ENCODE peak calls at places on chromosomes 13 and 19, in six cellular contexts. B is stimulated activated CD4-positive, alpha-beta T cell treated with anti-CD3 and anti-CD28 coated beads, Interleukin-1b, Interleukin-23, amount 100 ng/mL, for 24 hours; E is retina; I is SJSA1; S is T-helper 17 cell; O is hepatic stellate cell. A is an unnamed sample.
A peak's percentile ranks its signal among the peaks of the same experiment; 100 is the strongest.

GRCh38 chr19:1987197-1988187 is 28.0 kb downstream of the BTBD2 start:
- DNase-seq in B (no peak), E (no peak), I (no peak), S (no peak), O (no peak), A (no peak)

GRCh38 chr19:373391-374182 is 29.0 kb upstream of the MIER2 start:
- DNase-seq in B (no peak), E (no peak), I (peak; percentile 42), S (no peak), O (no peak), A (no peak)

GRCh38 chr19:41682437-41682836 is 5.6 kb downstream of the CEACAM7 start:
- DNase-seq in B (no peak), E (no peak), I (no peak), S (no peak), O (no peak), A (no peak)

GRCh38 chr19:11729586-11729985 is 9.2 kb downstream of the ZNF823 start:
- DNase-seq in B (no peak), E (no peak), I (no peak), S (no peak), O (no peak), A (no peak)

GRCh38 chr13:109145631-109146030 is 516.2 kb downstream of the MYO16 start:
- DNase-seq in B (no peak), E (peak; percentile 39), I (peak; percentile 95), S (no peak), O (peak; percentile 75), A (no peak)

GRCh38 chr19:1799695-1800342 is 12.3 kb downstream of the ATP8B3 start:
- DNase-seq in B (no peak), E (no peak), I (no peak), S (no peak), O (no peak), A (no peak)

GRCh38 chr19:13243971-13244370 is 93.8 kb downstream of the IER2 start:
- DNase-seq in B (no peak), E (no peak), I (no peak), S (no peak), O (no peak), A (no peak)

GRCh38 chr19:45171211-45171623 is 6.8 kb downstream of the TRAPPC6A start:
- DNase-seq in B (no peak), E (no peak), I (no peak), S (peak; percentile 34), O (no peak), A (no peak)

GRCh38 chr13:51729853-51730553 is 74.0 kb downstream of the DHRS12 start:
- DNase-seq in B (peak; percentile 11), E (no peak), I (peak; percentile 81), S (no peak), O (peak; percentile 69), A (no peak)

GRCh38 chr19:49064768-49065611 is at the start of gene NTF4:
- DNase-seq in B (no peak), E (no peak), I (no peak), S (no peak), O (peak; percentile 52), A (no peak)

GRCh38 chr19:13974073-13974472 is 21.8 kb downstream of the DCAF15 start:
- DNase-seq in B (no peak), E (peak; percentile 14), I (no peak), S (no peak), O (no peak), A (no peak)